ENCODE peak calls at places on chromosomes 4 and X, in seven cellular contexts. T is fibroblast of mammary gland, N is AG04450, K is right cardiac atrium, D is cardiac muscle cell, P is brain microvascular endothelial cell, L is epithelial cell of esophagus. X is an unnamed sample.

GRCh38 chr4:76377922-76378321 is 43.0 kb downstream of the CCDC158 start:
- DNase-seq in K (no peak), T (peak), P (peak), N (no peak), L (peak), D (peak), X (no peak)

GRCh38 chrX:16855363-16856075 is 14.6 kb downstream of the RBBP7 start:
- DNase-seq in L (no peak), K (no peak), P (no peak), D (no peak), T (no peak), N (no peak), X (no peak)

GRCh38 chrX:149630681-149631292 is 805 bp downstream of the TMEM185A start:
- DNase-seq in N (peak), K (no peak), P (peak), L (peak), T (peak), D (no peak), X (peak)

GRCh38 chrX:107700317-107700774 is 72.0 kb downstream of the PRPS1 start:
- DNase-seq in D (no peak), P (no peak), T (peak), K (no peak), L (peak), N (no peak), X (peak)

GRCh38 chrX:47523713-47524166 is 37.3 kb upstream of the ARAF start:
- DNase-seq in D (no peak), P (no peak), N (no peak), T (no peak), K (no peak), L (no peak), X (no peak)

GRCh38 chrX:155246748-155247147 is 17.5 kb downstream of the RAB39B start:
- DNase-seq in L (peak), P (no peak), D (no peak), N (no peak), T (peak), K (no peak), X (no peak)

GRCh38 chr4:185186769-185187168 is 17.0 kb downstream of the CFAP97 start:
- DNase-seq in K (no peak), P (no peak), L (no peak), D (no peak), N (no peak), T (no peak), X (no peak)

GRCh38 chrX:65697915-65698796 is 30.7 kb downstream of the MSN start:
- DNase-seq in D (no peak), L (no peak), K (peak), P (no peak), T (no peak), N (no peak), X (no peak)

GRCh38 chr4:69974646-69975045 is 9.1 kb upstream of the CSN2 start:
- DNase-seq in L (no peak), P (no peak), N (no peak), K (no peak), T (no peak), D (no peak), X (no peak)

GRCh38 chr4:83328486-83328885 is 6.2 kb downstream of the HPSE start:
- DNase-seq in D (no peak), L (peak), K (no peak), T (no peak), N (no peak), P (no peak), X (no peak)

GRCh38 chr4:174996079-174996478 is 77.9 kb downstream of the ADAM29 start:
- DNase-seq in P (no peak), D (no peak), N (no peak), T (no peak), K (no peak), L (no peak), X (no peak)

GRCh38 chrX:150358651-150359050 is 4.5 kb upstream of the MAMLD1 start:
- DNase-seq in K (no peak), N (no peak), D (no peak), T (no peak), P (no peak), L (no peak), X (no peak)

GRCh38 chr4:100790838-100791615 is 273.2 kb upstream of the EMCN start:
- DNase-seq in L (no peak), P (no peak), T (no peak), K (no peak), N (no peak), D (no peak), X (no peak)

GRCh38 chrX:154300815-154301214 is 5.2 kb downstream of the TKTL1 start:
- DNase-seq in D (no peak), N (no peak), T (no peak), P (no peak), K (no peak), L (no peak), X (no peak)

GRCh38 chr4:184472540-184473264 is 1.6 kb downstream of the IRF2 start:
- DNase-seq in L (peak), T (peak), P (peak), N (no peak), K (peak), D (peak), X (no peak)

GRCh38 chr4:107035711-107036601 is at the start of gene DKK2:
- DNase-seq in L (peak), T (peak), D (peak), N (no peak), P (no peak), K (peak), X (no peak)

GRCh38 chr4:7280906-7281305 is 88.6 kb downstream of the SORCS2 start:
- DNase-seq in T (no peak), P (peak), N (no peak), D (no peak), K (no peak), L (peak), X (no peak)

GRCh38 chr4:87121332-87122065 is 98.9 kb downstream of the KLHL8 start:
- DNase-seq in P (no peak), T (peak), L (peak), D (no peak), N (no peak), K (no peak), X (no peak)

GRCh38 chrX:148806145-148806868 is 305.9 kb downstream of the AFF2 start:
- DNase-seq in P (no peak), N (no peak), K (no peak), T (no peak), D (no peak), L (no peak), X (no peak)

GRCh38 chr4:86970447-86971354 is 35.9 kb downstream of the AFF1 start:
- DNase-seq in D (peak), K (no peak), T (no peak), L (peak), N (no peak), P (no peak), X (no peak)

GRCh38 chr4:6454112-6454910 is 18.1 kb downstream of the PPP2R2C start:
- DNase-seq in L (no peak), P (no peak), K (no peak), N (no peak), T (no peak), D (no peak), X (no peak)

GRCh38 chr4:102663073-102663472 is 97.7 kb downstream of the MANBA start:
- DNase-seq in T (peak), D (no peak), N (no peak), K (no peak), P (peak), L (peak), X (peak)

GRCh38 chrX:19704117-19704516 is 183.3 kb downstream of the SH3KBP1 start:
- DNase-seq in N (no peak), L (no peak), K (no peak), P (no peak), D (no peak), T (no peak), X (no peak)

GRCh38 chr4:54232151-54232688 is 3.1 kb downstream of the PDGFRA start:
- DNase-seq in N (no peak), L (no peak), P (no peak), D (peak), K (peak), T (peak), X (no peak)

GRCh38 chr4:54233128-54233696 is 4.1 kb downstream of the PDGFRA start:
- DNase-seq in N (peak), T (peak), P (peak), D (peak), K (peak), L (peak), X (no peak)

GRCh38 chr4:54230479-54231418 is 1.7 kb downstream of the PDGFRA start:
- DNase-seq in T (peak), D (peak), N (no peak), P (peak), L (peak), K (peak), X (no peak)

GRCh38 chr4:54229631-54230478 is 762 bp downstream of the PDGFRA start:
- DNase-seq in L (no peak), T (peak), P (peak), N (no peak), K (peak), D (peak), X (no peak)

GRCh38 chr4:54231419-54232150 is 2.5 kb downstream of the PDGFRA start:
- DNase-seq in T (peak), D (peak), K (peak), N (no peak), L (no peak), P (peak), X (no peak)
- H3K4me3 ChIP-seq in T (peak), D (peak), K (peak), N (peak), L (peak), P (peak), X (peak)

DNA sequence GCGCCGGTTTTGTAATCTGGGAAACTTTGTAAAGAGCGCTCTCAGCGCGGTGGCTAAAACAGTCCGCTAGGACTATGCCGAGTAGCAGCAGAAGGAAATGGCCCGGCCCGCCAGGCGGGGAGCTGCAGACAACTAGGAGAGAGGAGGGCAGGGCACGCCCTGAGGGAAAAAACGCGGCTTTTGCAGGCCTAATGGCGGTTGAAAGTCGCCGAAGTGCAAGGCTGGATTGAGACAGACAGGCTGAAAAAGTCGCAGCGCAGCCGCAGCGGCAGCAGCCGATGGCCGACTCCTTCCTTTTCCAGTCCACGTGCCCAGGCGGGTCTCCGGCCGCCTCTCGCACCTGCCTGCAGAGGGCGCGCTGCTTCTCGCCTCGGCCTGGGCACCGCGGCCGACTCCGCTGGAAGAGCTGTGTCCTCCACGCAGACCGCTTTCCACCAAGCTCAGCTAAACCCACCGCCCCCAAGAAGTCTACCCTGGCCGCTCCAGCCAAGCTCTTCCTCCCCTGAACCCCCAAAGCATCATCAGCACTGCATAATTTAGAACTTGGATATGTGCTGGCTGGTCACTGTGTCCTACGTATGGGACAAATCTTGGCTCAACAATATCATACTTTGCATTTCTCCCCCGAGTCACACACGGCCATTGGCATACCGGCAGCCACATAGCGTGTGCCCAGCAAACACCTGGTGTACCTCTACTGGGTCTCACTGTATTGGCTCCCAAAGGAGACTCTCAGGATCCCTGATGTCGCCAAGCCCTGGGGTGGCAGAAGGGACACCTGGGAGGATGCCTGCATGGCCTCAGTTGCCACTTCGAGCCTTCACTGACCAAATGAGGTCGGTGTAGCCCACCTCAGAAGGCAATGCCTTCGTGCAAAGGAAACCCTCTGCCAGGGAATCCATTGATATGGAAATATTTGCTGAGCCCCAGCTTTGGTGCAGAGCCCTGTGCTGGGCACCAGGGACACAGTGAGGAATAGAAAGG is 14.5 kb downstream of the SLC25A5 start:
- DNase-seq in T (peak), L (peak), K (peak), N (no peak), D (peak), P (peak), X (no peak)
- H3K4me3 ChIP-seq in T (peak), L (no peak), K (peak), N (peak), D (peak), P (peak), X (peak)

GRCh38 chr4:113757486-113757885 is 4.1 kb downstream of the CAMK2D start:
- DNase-seq in K (no peak), N (no peak), L (no peak), T (no peak), D (no peak), P (no peak), X (no peak)
- H3K4me3 ChIP-seq in K (peak), N (peak), L (no peak), T (no peak), D (no peak), P (no peak), X (no peak)

GRCh38 chr4:148061139-148061476 is 329.2 kb downstream of the ARHGAP10 start:
- DNase-seq in K (no peak), P (no peak), T (no peak), N (no peak), L (no peak), D (no peak), X (no peak)

GRCh38 chr4:148062301-148062950 is 330.5 kb downstream of the ARHGAP10 start:
- DNase-seq in P (no peak), L (no peak), K (no peak), T (no peak), N (no peak), D (no peak), X (no peak)

GRCh38 chr4:148059617-148060180 is 327.8 kb downstream of the ARHGAP10 start:
- DNase-seq in N (no peak), T (no peak), P (no peak), K (peak), L (no peak), D (no peak), X (no peak)

GRCh38 chr4:148061795-148062194 is 329.9 kb downstream of the ARHGAP10 start:
- DNase-seq in P (no peak), D (no peak), L (no peak), K (no peak), N (no peak), T (no peak), X (no peak)

GRCh38 chr4:148060264-148061138 is 328.6 kb downstream of the ARHGAP10 start:
- DNase-seq in P (no peak), L (peak), N (no peak), K (no peak), D (no peak), T (no peak), X (no peak)
- H3K4me3 ChIP-seq in P (no peak), L (no peak), N (no peak), K (no peak), D (no peak), T (no peak), X (no peak)

GRCh38 chr4:75229783-75230570 is 284.2 kb downstream of the RCHY1 start:
- DNase-seq in T (no peak), P (no peak), D (no peak), K (no peak), N (no peak), L (no peak), X (no peak)
- H3K4me3 ChIP-seq in T (no peak), P (no peak), D (no peak), K (no peak), N (no peak), L (no peak), X (no peak)